ENCODE peak calls at places on chromosomes 2 and 18, in nine cellular contexts. C is CD8-positive, alpha-beta T cell; T is neural progenitor cell; K is cardiac muscle cell; Y is ovary; Z is kidney; O is heart right ventricle; J is psoas muscle; R is esophagus muscularis mucosa. F is an unnamed sample.

GRCh38 chr2:88554189-88554588 is 73.1 kb downstream of the EIF2AK3 start:
- DNase-seq in C (no peak), T (peak; percentile 52), K (no peak), Y (no peak), Z (no peak), O (no peak), J (no peak), R (no peak), F (no peak)

GRCh38 chr2:30229596-30229995 is 1.7 kb upstream of the LBH start:
- DNase-seq in C (no peak), T (no peak), K (no peak), Y (peak; percentile 20), Z (no peak), O (no peak), J (no peak), R (no peak), F (no peak)

GRCh38 chr2:195560209-195560907 is 96.7 kb upstream of the SLC39A10 start:
- DNase-seq in C (no peak), T (no peak), K (peak; percentile 33), Y (no peak), Z (no peak), O (no peak), J (no peak), R (no peak), F (no peak)

GRCh38 chr18:24982831-24983230 is 369.1 kb downstream of the ZNF521 start:
- DNase-seq in C (no peak), T (no peak), K (no peak), Y (no peak), Z (no peak), O (no peak), J (no peak), R (no peak), F (no peak)

GRCh38 chr2:17851731-17852585 is 26.5 kb upstream of the KCNS3 start:
- DNase-seq in C (no peak), T (peak; percentile 85), K (peak; percentile 77), Y (no peak), Z (peak; percentile 52), O (peak; percentile 52), J (peak; percentile 44), R (no peak), F (peak; percentile 58)

GRCh38 chr2:55014962-55015939 is 35.0 kb downstream of the RTN4 start:
- DNase-seq in C (peak; percentile 56), T (peak; percentile 52), K (peak; percentile 83), Y (peak; percentile 34), Z (no peak), O (peak; percentile 48), J (no peak), R (no peak), F (peak; percentile 47)

GRCh38 chr2:127197475-127198385 is 22.4 kb downstream of the CYP27C1 start:
- DNase-seq in C (peak; percentile 70), T (peak; percentile 85), K (peak; percentile 58), Y (peak; percentile 59), Z (peak; percentile 85), O (peak; percentile 46), J (peak; percentile 65), R (peak; percentile 91), F (peak; percentile 50)

GRCh38 chr2:127622561-127623387 is 23.2 kb upstream of the GPR17 start:
- DNase-seq in C (peak; percentile 38), T (no peak), K (no peak), Y (peak; percentile 10), Z (no peak), O (no peak), J (no peak), R (no peak), F (no peak)

GRCh38 chr2:120415060-120415459 is 69.1 kb downstream of the INHBB start:
- DNase-seq in C (no peak), T (no peak), K (no peak), Y (no peak), Z (no peak), O (no peak), J (no peak), R (no peak), F (no peak)

GRCh38 chr2:109685453-109685852 is 71.3 kb downstream of the SOWAHC start:
- DNase-seq in C (no peak), T (no peak), K (no peak), Y (no peak), Z (no peak), O (no peak), J (no peak), R (no peak), F (no peak)

GRCh38 chr2:228369400-228370031 is 188.0 kb upstream of the SPHKAP start:
- DNase-seq in C (no peak), T (no peak), K (no peak), Y (no peak), Z (no peak), O (no peak), J (no peak), R (no peak), F (no peak)

GRCh38 chr2:81068144-81068543 is 763.6 kb upstream of the LRRTM1 start:
- DNase-seq in C (no peak), T (no peak), K (no peak), Y (no peak), Z (no peak), O (no peak), J (no peak), R (no peak), F (no peak)

GRCh38 chr2:3649581-3649980 is 8.4 kb upstream of the ALLC start:
- DNase-seq in C (no peak), T (no peak), K (no peak), Y (no peak), Z (no peak), O (no peak), J (no peak), R (no peak), F (no peak)

GRCh38 chr18:59612461-59612860 is 84.8 kb downstream of the CCBE1 start:
- DNase-seq in C (no peak), T (no peak), K (peak; percentile 64), Y (no peak), Z (no peak), O (no peak), J (no peak), R (peak; percentile 62), F (no peak)

GRCh38 chr2:227862227-227862740 is 9.1 kb upstream of the DAW1 start:
- DNase-seq in C (no peak), T (peak; percentile 60), K (peak; percentile 87), Y (no peak), Z (no peak), O (no peak), J (no peak), R (no peak), F (peak; percentile 50)

DNA sequence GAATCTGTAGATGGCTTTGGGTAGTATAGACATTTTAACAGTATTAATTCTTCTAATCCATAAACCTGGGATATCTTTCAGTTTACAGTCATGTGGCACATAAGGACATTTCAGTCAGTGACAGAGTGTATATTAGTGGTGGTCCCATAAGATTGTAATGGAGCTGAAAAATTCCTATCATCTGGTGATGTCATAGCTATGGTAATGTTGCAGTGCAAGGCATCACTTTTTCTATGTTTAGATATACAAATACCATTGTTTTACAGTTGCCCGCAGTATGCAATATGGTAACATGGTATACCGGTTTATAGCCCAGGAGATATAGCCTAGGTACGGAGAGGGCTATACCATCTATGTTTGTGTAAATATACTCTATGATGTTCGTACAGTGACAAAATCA is 9.7 kb downstream of the CCDC150 start:
- DNase-seq in C (no peak), T (no peak), K (no peak), Y (no peak), Z (no peak), O (no peak), J (no peak), R (no peak), F (no peak)
- H3K9me3 ChIP-seq in C (peaks cover 15% of the 10 kb centered on the region), T (peaks cover 45% of the 10 kb centered on the region), K (no peaks in the 10 kb centered on the region), Y (no peaks in the 10 kb centered on the region), Z (peaks cover 35% of the 10 kb centered on the region), O (no peaks in the 10 kb centered on the region), J (peaks cover 33% of the 10 kb centered on the region), R (peaks cover 43% of the 10 kb centered on the region), F (peaks cover 8% of the 10 kb centered on the region)

GRCh38 chr2:211407076-211407475 is 850.7 kb downstream of the CPS1 start:
- DNase-seq in C (no peak), T (no peak), K (no peak), Y (no peak), Z (no peak), O (no peak), J (no peak), R (no peak), F (no peak)
- H3K27ac ChIP-seq in C (no peak overlapping the region), T (no peak overlapping the region), K (no peak overlapping the region), Y (no peak overlapping the region), Z (no peak overlapping the region), O (no peak overlapping the region), J (no peak overlapping the region), R (no peak overlapping the region), F (no peak overlapping the region)

GRCh38 chr2:20069756-20070155 is 18.3 kb upstream of the LAPTM4A start:
- DNase-seq in C (no peak), T (no peak), K (no peak), Y (no peak), Z (no peak), O (no peak), J (no peak), R (no peak), F (no peak)

GRCh38 chr2:20064841-20065240 is 13.4 kb upstream of the LAPTM4A start:
- DNase-seq in C (no peak), T (no peak), K (no peak), Y (no peak), Z (no peak), O (no peak), J (no peak), R (no peak), F (no peak)

GRCh38 chr2:20071397-20072383 is 20.3 kb upstream of the LAPTM4A start:
- DNase-seq in C (peak; percentile 35), T (peak; percentile 43), K (peak; percentile 98), Y (peak; percentile 71), Z (no peak), O (peak; percentile 75), J (no peak), R (no peak), F (peak; percentile 82)

GRCh38 chr2:20065885-20066602 is 14.6 kb upstream of the LAPTM4A start:
- DNase-seq in C (no peak), T (no peak), K (peak; percentile 74), Y (no peak), Z (no peak), O (peak; percentile 70), J (peak; percentile 70), R (no peak), F (peak; percentile 62)

DNA sequence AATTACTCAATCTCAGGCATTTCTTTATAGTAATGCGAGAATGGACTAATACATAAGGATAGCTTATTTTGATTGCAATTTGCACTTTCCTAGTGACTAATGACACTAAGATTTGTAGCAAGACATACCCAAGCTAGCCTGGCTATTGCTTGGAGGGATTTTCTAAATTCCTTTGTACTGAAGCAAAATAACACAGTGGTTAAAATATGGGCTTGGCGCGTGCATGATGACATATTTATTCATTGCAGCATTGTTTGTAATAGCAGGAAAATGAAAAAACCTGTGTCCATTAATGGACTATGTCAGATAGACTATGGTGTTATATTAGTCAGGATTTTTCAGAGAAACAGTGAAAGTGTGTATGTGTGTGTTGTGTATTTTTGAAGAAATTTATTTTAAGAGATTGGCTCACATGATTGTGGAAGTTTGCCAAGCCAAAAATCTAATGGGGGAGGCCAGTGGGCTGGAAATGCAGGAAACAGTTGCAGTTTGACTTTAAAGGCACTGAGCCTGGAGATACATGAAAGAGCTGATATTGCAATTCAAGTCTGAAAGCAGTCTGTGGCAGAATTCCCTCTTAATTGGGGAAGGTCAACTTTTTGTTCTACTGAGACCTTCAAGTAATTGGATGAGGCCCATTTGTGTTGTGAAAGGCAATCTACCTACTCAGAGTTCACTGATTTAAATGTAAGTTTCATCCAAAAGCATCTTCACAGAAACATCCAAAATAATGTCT is 16.7 kb upstream of the LAPTM4A start:
- DNase-seq in C (no peak), T (no peak), K (peak; percentile 90), Y (no peak), Z (no peak), O (no peak), J (no peak), R (no peak), F (peak; percentile 90)
- H3K4me1 ChIP-seq in C (no peaks in the 10 kb centered on the region), T (peaks cover 11% of the 10 kb centered on the region), K (peaks cover 12% of the 10 kb centered on the region), Y (peaks cover 21% of the 10 kb centered on the region), Z (no peaks in the 10 kb centered on the region), O (peaks cover 33% of the 10 kb centered on the region), J (no peaks in the 10 kb centered on the region), R (peaks cover 12% of the 10 kb centered on the region), F (peaks cover 58% of the 10 kb centered on the region)

GRCh38 chr2:204715332-204715731 is 170.1 kb downstream of the PARD3B start:
- DNase-seq in C (no peak), T (no peak), K (no peak), Y (no peak), Z (no peak), O (no peak), J (no peak), R (no peak), F (no peak)
- H3K9me3 ChIP-seq in C (no peaks in the 10 kb centered on the region), T (no peaks in the 10 kb centered on the region), K (no peaks in the 10 kb centered on the region), Y (no peaks in the 10 kb centered on the region), Z (no peaks in the 10 kb centered on the region), O (no peaks in the 10 kb centered on the region), J (no peaks in the 10 kb centered on the region), R (no peaks in the 10 kb centered on the region), F (no peaks in the 10 kb centered on the region)

F was measured in SJSA1.